ENCODE peak calls at places on chromosomes 1 and 21, in four cellular contexts. E, P, G and R are unnamed samples.

GRCh38 chr1:32816676-32817158 is 441 bp downstream of the YARS1 start:
- DNase-seq in E (peak), P (peak), G (no peak), R (peak)

GRCh38 chr1:169999357-169999756 is 75.1 kb downstream of the KIFAP3 start:
- DNase-seq in E (peak), P (no peak), G (no peak), R (no peak)

GRCh38 chr1:185244015-185244747 is 72.9 kb downstream of the IVNS1ABP start:
- DNase-seq in E (no peak), P (no peak), G (no peak), R (no peak)

GRCh38 chr1:208942394-208942793 is 641.1 kb upstream of the CAMK1G start:
- DNase-seq in E (no peak), P (no peak), G (no peak), R (no peak)

GRCh38 chr1:47482783-47483182 is 44.9 kb downstream of the FOXD2 start:
- DNase-seq in E (no peak), P (no peak), G (no peak), R (no peak)

GRCh38 chr21:41451753-41452676 is 26.0 kb downstream of the MX1 start:
- DNase-seq in E (no peak), P (no peak), G (no peak), R (no peak)

GRCh38 chr1:54126271-54126815 is 26.5 kb downstream of the CDCP2 start:
- DNase-seq in E (no peak), P (no peak), G (no peak), R (no peak)

GRCh38 chr1:226526801-226527595 is 21.6 kb upstream of the STUM start:
- DNase-seq in E (peak), P (no peak), G (no peak), R (peak)

GRCh38 chr1:92362970-92363369 is 64.1 kb downstream of the RPAP2 start:
- DNase-seq in E (no peak), P (no peak), G (no peak), R (no peak)

GRCh38 chr1:42703888-42704464 is 21.8 kb downstream of the YBX1 start:
- DNase-seq in E (no peak), P (no peak), G (no peak), R (no peak)

GRCh38 chr1:152153996-152154395 is 5.0 kb downstream of the RPTN start:
- DNase-seq in E (no peak), P (no peak), G (no peak), R (no peak)

GRCh38 chr1:70436617-70437236 is 25.7 kb downstream of the CTH start:
- DNase-seq in E (no peak), P (no peak), G (no peak), R (no peak)

GRCh38 chr21:43836616-43837015 is 28.4 kb upstream of the AGPAT3 start:
- DNase-seq in E (no peak), P (no peak), G (no peak), R (no peak)

GRCh38 chr1:149979245-149979971 is 31.1 kb downstream of the OTUD7B start:
- DNase-seq in E (no peak), P (no peak), G (no peak), R (no peak)

GRCh38 chr1:31657020-31657804 is 12.5 kb upstream of the PEF1 start:
- DNase-seq in E (no peak), P (peak), G (no peak), R (no peak)

GRCh38 chr1:110211503-110212164 is 1.5 kb downstream of the KCNC4 start:
- DNase-seq in E (no peak), P (no peak), G (peak), R (no peak)

GRCh38 chr1:154689063-154689462 is 81.1 kb upstream of the ADAR start:
- DNase-seq in E (no peak), P (no peak), G (no peak), R (no peak)

GRCh38 chr1:221806984-221807383 is 65.1 kb upstream of the DUSP10 start:
- DNase-seq in E (no peak), P (no peak), G (no peak), R (no peak)

GRCh38 chr1:119982006-119982405 is 85.7 kb upstream of the ADAM30 start:
- DNase-seq in E (no peak), P (no peak), G (no peak), R (no peak)

GRCh38 chr1:24899581-24900485 is 30.2 kb downstream of the RUNX3 start:
- DNase-seq in E (no peak), P (no peak), G (peak), R (no peak)

GRCh38 chr1:76054357-76054756 is 20.2 kb upstream of the ST6GALNAC3 start:
- DNase-seq in E (no peak), P (no peak), G (no peak), R (no peak)

GRCh38 chr1:93061895-93062792 is 16.9 kb upstream of the MTF2 start:
- DNase-seq in E (peak), P (no peak), G (peak), R (peak)

GRCh38 chr21:41681939-41682718 is 84.7 kb downstream of the RIPK4 start:
- DNase-seq in E (no peak), P (no peak), G (no peak), R (no peak)

GRCh38 chr1:156510709-156511108 is 10.1 kb upstream of the MEF2D start:
- DNase-seq in E (no peak), P (peak), G (no peak), R (no peak)

GRCh38 chr1:50278352-50278878 is 144.8 kb downstream of the DMRTA2 start:
- DNase-seq in E (peak), P (no peak), G (no peak), R (peak)

GRCh38 chr1:234962340-234962989 is 166.2 kb downstream of the TOMM20 start:
- DNase-seq in E (no peak), P (peak), G (peak), R (no peak)

GRCh38 chr1:22870201-22870871 is 102.3 kb downstream of the LACTBL1 start:
- DNase-seq in E (peak), P (no peak), G (no peak), R (peak)

GRCh38 chr1:167522246-167522645 is 3.9 kb upstream of the CD247 start:
- DNase-seq in E (no peak), P (no peak), G (no peak), R (no peak)

GRCh38 chr1:53769780-53770179 is 30.8 kb upstream of the GLIS1 start:
- DNase-seq in E (no peak), P (no peak), G (no peak), R (no peak)

GRCh38 chr1:164380893-164381292 is 178.1 kb upstream of the PBX1 start:
- DNase-seq in E (no peak), P (no peak), G (no peak), R (no peak)

GRCh38 chr1:109773900-109774485 is 10.3 kb upstream of the EPS8L3 start:
- DNase-seq in E (no peak), P (peak), G (no peak), R (no peak)

GRCh38 chr1:233261206-233261605 is 34.3 kb downstream of the PCNX2 start:
- DNase-seq in E (no peak), P (no peak), G (no peak), R (no peak)

GRCh38 chr21:31888936-31889371 is 16.1 kb downstream of the HUNK start:
- DNase-seq in E (no peak), P (no peak), G (no peak), R (no peak)

GRCh38 chr1:216532399-216532798 is 109.2 kb upstream of the USH2A start:
- DNase-seq in E (no peak), P (no peak), G (no peak), R (no peak)